ENCODE peak calls at places on chromosomes 12 and 14, in nine cellular contexts. M is esophagus muscularis mucosa, O is stomach, Q is SK-N-MC, E is transverse colon, S is HCT116, I is K562, L is spleen, A is HepG2. H is an unnamed sample.

GRCh38 chr14:62002636-62003035 is 240.4 kb downstream of the SNAPC1 start:
- DNase-seq in L (no peak), Q (no peak), A (no peak), O (no peak), S (no peak), I (no peak), E (no peak), M (no peak), H (no peak)

GRCh38 chr12:68919581-68920239 is 13.3 kb downstream of the CPM start:
- DNase-seq in O (no peak), E (no peak), Q (no peak), A (no peak), L (no peak), S (no peak), M (no peak), I (no peak), H (no peak)

GRCh38 chr14:96851694-96852381 is 54.7 kb downstream of the VRK1 start:
- DNase-seq in A (no peak), M (no peak), Q (no peak), S (no peak), O (no peak), E (no peak), L (no peak), I (no peak), H (no peak)

GRCh38 chr12:46562625-46563228 is 190.2 kb upstream of the SLC38A2 start:
- DNase-seq in E (no peak), O (no peak), L (no peak), I (no peak), S (no peak), Q (no peak), A (peak; percentile 62), M (no peak), H (peak; percentile 88)

GRCh38 chr12:71216725-71217579 is 59.2 kb upstream of the TSPAN8 start:
- DNase-seq in I (peak; percentile 27), S (peak; percentile 55), L (no peak), Q (no peak), O (peak; percentile 38), E (peak; percentile 68), A (peak; percentile 28), M (no peak), H (peak; percentile 4)

GRCh38 chr14:103522649-103523582 is at the start of gene CKB:
- DNase-seq in A (no peak), S (no peak), O (peak; percentile 79), I (peak; percentile 73), Q (no peak), M (no peak), L (peak; percentile 75), E (peak; percentile 83), H (no peak)

GRCh38 chr14:53450871-53451270 is 297.7 kb upstream of the DDHD1 start:
- DNase-seq in L (no peak), I (no peak), M (no peak), A (peak; percentile 78), O (peak; percentile 56), S (no peak), E (peak; percentile 45), Q (no peak), H (no peak)

GRCh38 chr14:84998216-84998615 is 531.7 kb upstream of the FLRT2 start:
- DNase-seq in A (no peak), M (no peak), O (no peak), S (no peak), L (no peak), I (no peak), E (no peak), Q (no peak), H (no peak)

GRCh38 chr14:55336161-55336560 is 64.9 kb downstream of the FBXO34 start:
- DNase-seq in S (no peak), O (peak; percentile 42), A (no peak), M (no peak), I (no peak), Q (no peak), E (peak; percentile 51), L (no peak), H (no peak)

GRCh38 chr12:130162267-130162666 is at the start of gene FZD10:
- DNase-seq in E (peak; percentile 26), S (no peak), O (no peak), I (no peak), L (no peak), A (no peak), Q (no peak), M (no peak), H (no peak)

GRCh38 chr12:130161261-130162231 is 718 bp upstream of the FZD10 start:
- DNase-seq in L (no peak), Q (no peak), M (no peak), A (no peak), E (peak; percentile 23), S (no peak), I (no peak), O (no peak), H (no peak)

GRCh38 chr12:130163461-130164215 is 1.4 kb downstream of the FZD10 start:
- DNase-seq in O (peak; percentile 20), Q (no peak), S (no peak), E (no peak), A (no peak), M (no peak), I (no peak), L (no peak), H (no peak)

GRCh38 chr12:130164216-130164542 is 1.9 kb downstream of the FZD10 start:
- DNase-seq in Q (no peak), S (no peak), I (no peak), O (peak; percentile 10), M (no peak), E (no peak), A (no peak), L (no peak), H (no peak)

DNA sequence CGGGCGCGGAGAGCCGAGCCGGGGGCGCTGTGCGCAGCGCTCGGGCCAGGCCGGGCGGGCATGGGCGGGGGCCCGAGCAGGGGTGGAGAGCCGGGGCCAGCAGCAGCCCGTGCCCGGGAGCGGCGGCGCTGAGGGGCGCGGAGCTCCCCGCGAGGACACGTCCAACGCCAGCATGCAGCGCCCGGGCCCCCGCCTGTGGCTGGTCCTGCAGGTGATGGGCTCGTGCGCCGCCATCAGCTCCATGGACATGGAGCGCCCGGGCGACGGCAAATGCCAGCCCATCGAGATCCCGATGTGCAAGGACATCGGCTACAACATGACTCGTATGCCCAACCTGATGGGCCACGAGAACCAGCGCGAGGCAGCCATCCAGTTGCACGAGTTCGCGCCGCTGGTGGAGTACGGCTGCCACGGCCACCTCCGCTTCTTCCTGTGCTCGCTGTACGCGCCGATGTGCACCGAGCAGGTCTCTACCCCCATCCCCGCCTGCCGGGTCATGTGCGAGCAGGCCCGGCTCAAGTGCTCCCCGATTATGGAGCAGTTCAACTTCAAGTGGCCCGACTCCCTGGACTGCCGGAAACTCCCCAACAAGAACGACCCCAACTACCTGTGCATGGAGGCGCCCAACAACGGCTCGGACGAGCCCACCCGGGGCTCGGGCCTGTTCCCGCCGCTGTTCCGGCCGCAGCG is 652 bp downstream of the FZD10 start:
- DNase-seq in L (no peak), Q (no peak), M (no peak), I (no peak), O (no peak), S (no peak), E (no peak), A (no peak), H (no peak)
- H3K9me3 ChIP-seq in L (no peaks in the 10 kb centered on the region), Q (no peaks in the 10 kb centered on the region), M (no peaks in the 10 kb centered on the region), I (no peaks in the 10 kb centered on the region), O (no peaks in the 10 kb centered on the region), S (no peaks in the 10 kb centered on the region), E (no peaks in the 10 kb centered on the region), A (no peaks in the 10 kb centered on the region), H (no peaks in the 10 kb centered on the region)

GRCh38 chr12:88431245-88431644 is 149.0 kb downstream of the KITLG start:
- DNase-seq in Q (no peak), E (no peak), L (no peak), M (no peak), O (no peak), I (no peak), A (no peak), S (no peak), H (no peak)

GRCh38 chr12:88428350-88428749 is 151.9 kb downstream of the KITLG start:
- DNase-seq in L (no peak), O (no peak), I (no peak), M (no peak), E (no peak), A (no peak), Q (no peak), S (no peak), H (no peak)

DNA sequence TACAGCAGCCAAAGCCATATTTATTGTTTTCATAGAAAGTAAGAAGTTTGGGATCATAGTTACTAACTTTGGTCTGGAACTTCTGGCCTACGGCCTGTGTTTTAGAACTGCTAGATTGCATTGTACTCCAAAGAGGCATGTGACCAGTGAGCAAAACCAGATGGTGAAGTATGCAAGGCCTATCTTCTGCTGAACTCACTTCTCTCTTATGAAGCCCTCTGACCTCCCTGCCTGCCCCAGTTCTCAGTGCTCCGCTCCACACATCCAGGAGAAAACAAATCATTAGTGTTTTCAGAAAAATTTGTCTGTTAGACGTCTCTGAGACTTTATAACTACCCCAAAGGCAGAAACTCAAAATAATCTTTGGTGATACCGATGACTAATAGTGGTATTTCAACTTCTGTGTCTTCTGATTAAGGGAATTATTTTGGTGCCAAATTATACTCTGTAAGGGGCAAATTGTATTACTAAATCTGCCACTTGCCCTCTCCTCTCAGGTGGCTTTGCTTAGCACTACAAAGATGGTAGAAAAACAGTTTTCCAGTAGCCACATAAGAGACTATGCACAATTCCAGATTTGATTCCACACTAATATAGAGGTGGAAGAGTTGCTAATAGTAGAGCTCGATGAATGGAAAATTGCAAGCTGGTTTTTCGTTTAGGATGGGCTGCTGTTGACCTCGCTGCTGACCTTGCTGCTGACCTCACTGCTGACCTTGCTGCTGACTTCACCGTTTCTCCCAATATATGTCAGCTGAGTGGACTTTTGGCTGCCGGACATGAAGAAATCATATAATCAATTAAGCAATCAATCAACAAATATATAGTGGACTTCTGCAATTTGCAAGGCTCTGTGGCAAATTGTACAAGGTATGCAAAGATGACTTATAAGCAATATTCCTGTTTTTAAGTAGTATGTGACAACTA is 147.5 kb downstream of the KITLG start:
- DNase-seq in M (no peak), I (no peak), S (no peak), L (no peak), A (no peak), O (no peak), E (no peak), Q (no peak), H (no peak)
- TF ChIP-seq POLR2AphosphoS5 in M (no peak), I (no peak), S (no peak), L (no peak), A (no peak), O (no peak), E (no peak), Q (no peak), H (no peak)

GRCh38 chr14:64918216-64918615 is 4.0 kb downstream of the CHURC1 start:
- DNase-seq in I (no peak), O (no peak), A (no peak), M (no peak), Q (no peak), L (no peak), S (no peak), E (no peak), H (no peak)
- H3K9me3 ChIP-seq in I (no peaks in the 10 kb centered on the region), O (no peaks in the 10 kb centered on the region), A (no peaks in the 10 kb centered on the region), M (no peaks in the 10 kb centered on the region), Q (no peaks in the 10 kb centered on the region), L (no peaks in the 10 kb centered on the region), S (no peaks in the 10 kb centered on the region), E (no peaks in the 10 kb centered on the region), H (no peaks in the 10 kb centered on the region)

DNA sequence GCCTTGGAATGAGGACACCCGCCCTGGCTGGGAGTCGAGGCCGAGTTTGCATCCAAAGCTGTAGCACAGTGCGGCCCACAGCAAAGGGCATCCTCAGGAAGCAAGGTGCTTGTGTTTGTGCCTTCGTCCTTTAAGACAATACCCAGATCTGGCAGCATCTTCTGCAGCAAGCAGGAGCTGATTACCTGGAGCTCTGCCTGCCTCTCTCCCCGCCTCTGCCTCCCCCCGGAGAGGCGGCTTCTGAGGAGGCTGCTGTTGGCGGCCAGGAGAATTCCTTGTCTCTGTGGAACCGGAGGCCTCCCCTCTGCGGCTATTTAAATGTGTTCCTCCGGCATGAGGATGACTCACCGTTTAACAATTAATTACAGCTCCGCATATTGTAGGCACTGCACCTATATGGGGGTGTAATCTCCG is 145.3 kb downstream of the CACNA1C start:
- DNase-seq in A (no peak), E (no peak), S (peak; percentile 42), Q (no peak), I (no peak), M (no peak), L (no peak), O (no peak), H (no peak)
- TF ChIP-seq POLR2AphosphoS5 in A (no peak), E (no peak), S (no peak), Q (no peak), I (no peak), M (peak; percentile 41), L (no peak), O (no peak), H (no peak)

H was measured in Panc1.